ENCODE peak calls at places on chromosome 4, in nine cellular contexts. T, N, S, W, J, H, Y, P and Q are unnamed samples.

GRCh38 chr4:101790521-101791188 is at the start of gene BANK1:
- DNase-seq in T (no peak), N (peak; percentile 89), S (peak; percentile 52), W (peak; percentile 60), J (peak; percentile 2), H (peak; percentile 90), Y (peak; percentile 73), P (no peak), Q (peak; percentile 64)

GRCh38 chr4:5133201-5133600 is 81.9 kb downstream of the STK32B start:
- DNase-seq in T (no peak), N (no peak), S (no peak), W (no peak), J (no peak), H (no peak), Y (no peak), P (no peak), Q (no peak)

GRCh38 chr4:76504613-76505465 is 69.8 kb downstream of the SHROOM3 start:
- DNase-seq in T (peak; percentile 40), N (no peak), S (no peak), W (peak; percentile 63), J (peak; percentile 63), H (no peak), Y (peak; percentile 64), P (peak; percentile 61), Q (peak; percentile 62)

GRCh38 chr4:157897971-157898370 is 274.9 kb downstream of the GASK1B start:
- DNase-seq in T (no peak), N (no peak), S (no peak), W (no peak), J (no peak), H (no peak), Y (no peak), P (no peak), Q (no peak)

GRCh38 chr4:82652062-82652461 is 90.3 kb upstream of the TMEM150C start:
- DNase-seq in T (no peak), N (no peak), S (no peak), W (no peak), J (peak; percentile 23), H (no peak), Y (no peak), P (no peak), Q (no peak)

GRCh38 chr4:142293536-142293935 is 552.6 kb downstream of the INPP4B start:
- DNase-seq in T (no peak), N (no peak), S (no peak), W (no peak), J (peak; percentile 80), H (no peak), Y (no peak), P (peak; percentile 61), Q (no peak)

GRCh38 chr4:114005569-114006442 is 26.4 kb upstream of the ARSJ start:
- DNase-seq in T (no peak), N (no peak), S (no peak), W (no peak), J (peak; percentile 82), H (no peak), Y (no peak), P (peak; percentile 23), Q (no peak)

GRCh38 chr4:82519776-82520175 is 42.0 kb downstream of the TMEM150C start:
- DNase-seq in T (no peak), N (no peak), S (no peak), W (peak; percentile 37), J (peak; percentile 11), H (no peak), Y (no peak), P (no peak), Q (no peak)

GRCh38 chr4:113880240-113881028 is 99.0 kb downstream of the ARSJ start:
- DNase-seq in T (no peak), N (no peak), S (no peak), W (no peak), J (no peak), H (no peak), Y (no peak), P (no peak), Q (no peak)

GRCh38 chr4:103996637-103997036 is 276.9 kb upstream of the TACR3 start:
- DNase-seq in T (no peak), N (no peak), S (no peak), W (no peak), J (no peak), H (no peak), Y (peak; percentile 56), P (peak; percentile 58), Q (peak; percentile 85)

GRCh38 chr4:106618920-106619319 is 250.3 kb upstream of the GIMD1 start:
- DNase-seq in T (no peak), N (no peak), S (no peak), W (no peak), J (no peak), H (no peak), Y (no peak), P (no peak), Q (no peak)